ENCODE peak calls at places on chromosomes 11 and 22, in seven cellular contexts. O is IMR-90, X is H1, J is H9, I is neuronal stem cell, C is mesenchymal stem cell, U is trophoblast cell. V is an unnamed sample.

GRCh38 chr22:30940655-30941362 is 27.8 kb downstream of the MORC2 start:
- DNase-seq in X (no peak), J (no peak), U (no peak), I (no peak), O (no peak), C (no peak), V (no peak)

GRCh38 chr22:23512738-23513137 is 67.4 kb downstream of the IGLL1 start:
- DNase-seq in C (no peak), U (no peak), X (no peak), J (no peak), O (no peak), I (no peak), V (no peak)

GRCh38 chr11:23497040-23497439 is 636.8 kb upstream of the CCDC179 start:
- DNase-seq in U (no peak), X (no peak), O (no peak), I (no peak), C (no peak), J (no peak), V (no peak)

GRCh38 chr11:120722539-120722938 is 211.0 kb downstream of the GRIK4 start:
- DNase-seq in O (no peak), C (no peak), I (no peak), J (no peak), U (no peak), X (no peak), V (peak; percentile 25)

GRCh38 chr11:3201677-3202181 is 16.9 kb downstream of the MRGPRG start:
- DNase-seq in I (no peak), J (peak; percentile 26), U (no peak), O (no peak), C (no peak), X (no peak), V (no peak)

GRCh38 chr11:80109031-80109430 is 668.2 kb upstream of the TENM4 start:
- DNase-seq in X (no peak), I (no peak), J (no peak), C (peak; percentile 14), U (no peak), O (peak; percentile 7), V (no peak)

GRCh38 chr11:80668039-80668438 is 1227.2 kb upstream of the TENM4 start:
- DNase-seq in I (no peak), C (no peak), O (no peak), U (no peak), J (no peak), X (no peak), V (no peak)

GRCh38 chr11:65382036-65382803 is at the start of gene SLC25A45:
- DNase-seq in C (peak; percentile 100), X (peak; percentile 80), U (peak; percentile 96), I (no peak), J (peak; percentile 81), O (peak; percentile 99), V (peak; percentile 94)

GRCh38 chr11:84720706-84721402 is 906.3 kb downstream of the DLG2 start:
- DNase-seq in J (peak; percentile 63), U (no peak), X (peak; percentile 77), C (no peak), I (peak; percentile 20), O (no peak), V (peak; percentile 76)

GRCh38 chr22:30782613-30783012 is 87.9 kb downstream of the OSBP2 start:
- DNase-seq in C (peak; percentile 13), X (no peak), J (no peak), I (no peak), U (peak; percentile 83), O (peak; percentile 54), V (no peak)

GRCh38 chr11:35065566-35065965 is 73.4 kb upstream of the CD44 start:
- DNase-seq in C (peak; percentile 57), J (no peak), I (no peak), O (peak; percentile 59), U (no peak), X (no peak), V (no peak)

GRCh38 chr11:35746356-35747153 is 84.0 kb downstream of the TRIM44 start:
- DNase-seq in U (no peak), C (peak; percentile 7), X (no peak), O (peak; percentile 41), J (no peak), I (no peak), V (no peak)

GRCh38 chr11:36577859-36578258 is 10.1 kb downstream of the RAG1 start:
- DNase-seq in O (peak; percentile 14), I (no peak), U (no peak), C (no peak), X (no peak), J (no peak), V (peak; percentile 23)

GRCh38 chr11:119741369-119742262 is 12.6 kb upstream of the NECTIN1 start:
- DNase-seq in J (peak; percentile 74), I (peak; percentile 56), O (no peak), X (peak; percentile 95), C (peak; percentile 41), U (peak; percentile 45), V (peak; percentile 65)

GRCh38 chr11:3092603-3093141 is 35.4 kb upstream of the CARS1 start:
- DNase-seq in U (no peak), X (peak; percentile 43), J (no peak), I (no peak), C (no peak), O (no peak), V (no peak)

GRCh38 chr11:122099345-122100045 is 16.5 kb downstream of the BLID start:
- DNase-seq in U (no peak), O (peak; percentile 71), J (no peak), C (peak; percentile 53), I (no peak), X (no peak), V (no peak)

GRCh38 chr11:73384531-73384870 is 8.3 kb downstream of the RELT start:
- DNase-seq in J (no peak), I (no peak), C (no peak), X (no peak), U (no peak), O (no peak), V (no peak)

GRCh38 chr11:133872160-133872559 is 26.8 kb upstream of the SPATA19 start:
- DNase-seq in O (no peak), J (no peak), I (no peak), C (no peak), U (no peak), X (no peak), V (no peak)
- H2AK5ac ChIP-seq in O (no peak overlapping the region), J (no peak overlapping the region), I (no peak overlapping the region), C (no peak overlapping the region), U (no peak overlapping the region), X (no peak overlapping the region), V (no peak overlapping the region)

GRCh38 chr11:69711824-69712801 is 8.3 kb upstream of the FGF19 start:
- DNase-seq in O (no peak), I (no peak), J (no peak), U (no peak), X (no peak), C (no peak), V (no peak)
- H2AK5ac ChIP-seq in O (no peak overlapping the region), I (peak overlapping the region; percentile 81), J (no peak overlapping the region), U (no peak overlapping the region), X (peak overlapping the region; percentile 25), C (no peak overlapping the region), V (no peak overlapping the region)

GRCh38 chr11:899724-900123 is 10.9 kb downstream of the CHID1 start:
- DNase-seq in U (no peak), I (no peak), X (no peak), C (no peak), J (no peak), O (no peak), V (no peak)
- H2AK5ac ChIP-seq in U (no peak overlapping the region), I (no peak overlapping the region), X (no peak overlapping the region), C (no peak overlapping the region), J (no peak overlapping the region), O (no peak overlapping the region), V (no peak overlapping the region)

GRCh38 chr22:39997421-39997820 is 2.7 kb downstream of the FAM83F start:
- DNase-seq in X (no peak), J (no peak), I (no peak), C (no peak), O (no peak), U (no peak), V (no peak)
- H2AK5ac ChIP-seq in X (peak overlapping the region; percentile 41), J (no peak overlapping the region), I (peak overlapping the region; percentile 40), C (no peak overlapping the region), O (no peak overlapping the region), U (no peak overlapping the region), V (peak overlapping the region; percentile 97)

GRCh38 chr11:111882202-111882601 is 2.9 kb downstream of the CFAP68 start:
- DNase-seq in C (no peak), X (no peak), O (no peak), I (no peak), J (no peak), U (no peak), V (no peak)

GRCh38 chr11:111878766-111879636 is at the start of the genes CFAP68 and FDXACB1:
- DNase-seq in U (peak; percentile 99), X (peak; percentile 98), C (peak; percentile 98), J (peak; percentile 98), I (peak; percentile 98), O (peak; percentile 97), V (peak; percentile 99)

GRCh38 chr11:111878385-111878765 is 590 bp downstream of the FDXACB1 start:
- DNase-seq in U (peak; percentile 57), J (no peak), I (no peak), C (no peak), X (no peak), O (peak; percentile 5), V (no peak)

GRCh38 chr11:111879637-111879960 is 258 bp downstream of the CFAP68 start:
- DNase-seq in J (no peak), X (no peak), O (no peak), I (no peak), C (no peak), U (no peak), V (no peak)
- H2AK5ac ChIP-seq in J (no peak overlapping the region), X (peak overlapping the region; percentile 43), O (peak overlapping the region; percentile 88), I (no peak overlapping the region), C (no peak overlapping the region), U (peak overlapping the region; percentile 20), V (no peak overlapping the region)